ENCODE peak calls at places on chromosomes 16 and 17, in six cellular contexts. One of them, this sample, is unnamed.
A peak's percentile ranks its signal among the peaks of the same experiment; 100 is the strongest.

GRCh38 chr17:81488276-81488860 is 24.2 kb downstream of the ACTG1 start:
- DNase-seq in IMR-90: no peak
- DNase-seq in H54: no peak
- DNase-seq in A549: no peak
- DNase-seq in breast epithelium: no peak
- DNase-seq in Peyer's patch: no peak
- DNase-seq in this sample: no peak

GRCh38 chr16:82329504-82330192 is 159.6 kb upstream of the MPHOSPH6 start:
- DNase-seq in H54: no peak
- DNase-seq in IMR-90: no peak
- DNase-seq in breast epithelium: peak; percentile 60
- DNase-seq in Peyer's patch: no peak
- DNase-seq in A549: no peak
- DNase-seq in this sample: no peak

GRCh38 chr17:33520404-33521032 is 227.4 kb upstream of the ASIC2 start:
- DNase-seq in Peyer's patch: peak; percentile 62
- DNase-seq in H54: peak; percentile 12
- DNase-seq in A549: peak; percentile 61
- DNase-seq in breast epithelium: peak; percentile 60
- DNase-seq in IMR-90: peak; percentile 1
- DNase-seq in this sample: no peak

GRCh38 chr16:12688972-12689850 is 114.5 kb downstream of the CPPED1 start:
- DNase-seq in H54: no peak
- DNase-seq in IMR-90: no peak
- DNase-seq in Peyer's patch: no peak
- DNase-seq in breast epithelium: no peak
- DNase-seq in A549: no peak
- DNase-seq in this sample: no peak

GRCh38 chr17:76949913-76950695 is 81.9 kb downstream of the MGAT5B start:
- DNase-seq in H54: no peak
- DNase-seq in IMR-90: no peak
- DNase-seq in Peyer's patch: no peak
- DNase-seq in breast epithelium: no peak
- DNase-seq in A549: no peak
- DNase-seq in this sample: no peak

GRCh38 chr17:63039899-63040602 is 74.0 kb downstream of the TANC2 start:
- DNase-seq in A549: peak; percentile 29
- DNase-seq in breast epithelium: no peak
- DNase-seq in Peyer's patch: no peak
- DNase-seq in IMR-90: peak; percentile 56
- DNase-seq in H54: peak; percentile 13
- DNase-seq in this sample: peak; percentile 37

GRCh38 chr17:47697948-47698711 is 4.2 kb downstream of the TBKBP1 start:
- DNase-seq in breast epithelium: no peak
- DNase-seq in Peyer's patch: peak; percentile 40
- DNase-seq in A549: no peak
- DNase-seq in H54: no peak
- DNase-seq in IMR-90: no peak
- DNase-seq in this sample: no peak

GRCh38 chr17:61073799-61074513 is 325.7 kb upstream of the TBX2 start:
- DNase-seq in A549: no peak
- DNase-seq in IMR-90: no peak
- DNase-seq in H54: no peak
- DNase-seq in breast epithelium: no peak
- DNase-seq in Peyer's patch: no peak
- DNase-seq in this sample: no peak

GRCh38 chr17:16443390-16444257 is 28.3 kb downstream of the TRPV2 start:
- DNase-seq in IMR-90: no peak
- DNase-seq in A549: no peak
- DNase-seq in breast epithelium: no peak
- DNase-seq in Peyer's patch: no peak
- DNase-seq in H54: no peak
- DNase-seq in this sample: no peak

GRCh38 chr16:2243031-2243528 is 6.8 kb downstream of the DNASE1L2 start:
- DNase-seq in H54: no peak
- DNase-seq in breast epithelium: no peak
- DNase-seq in IMR-90: no peak
- DNase-seq in Peyer's patch: no peak
- DNase-seq in A549: peak; percentile 41
- DNase-seq in this sample: no peak

GRCh38 chr16:22321340-22322001 is 24.3 kb downstream of the POLR3E start:
- DNase-seq in H54: peak; percentile 75
- DNase-seq in IMR-90: peak; percentile 70
- DNase-seq in breast epithelium: peak; percentile 75
- DNase-seq in A549: peak; percentile 72
- DNase-seq in Peyer's patch: peak; percentile 78
- DNase-seq in this sample: peak; percentile 24

GRCh38 chr16:73056911-73057310 is 9.0 kb upstream of the ZFHX3 start:
- DNase-seq in H54: no peak
- DNase-seq in A549: no peak
- DNase-seq in IMR-90: no peak
- DNase-seq in Peyer's patch: no peak
- DNase-seq in breast epithelium: no peak
- DNase-seq in this sample: no peak

GRCh38 chr17:33750943-33751701 is 458.0 kb upstream of the ASIC2 start:
- DNase-seq in H54: peak; percentile 31
- DNase-seq in breast epithelium: peak; percentile 71
- DNase-seq in A549: peak; percentile 32
- DNase-seq in IMR-90: peak; percentile 42
- DNase-seq in Peyer's patch: no peak
- DNase-seq in this sample: peak; percentile 7

GRCh38 chr17:76537578-76538280 is at the start of gene CYGB:
- DNase-seq in A549: no peak
- DNase-seq in breast epithelium: no peak
- DNase-seq in H54: no peak
- DNase-seq in Peyer's patch: no peak
- DNase-seq in IMR-90: no peak
- DNase-seq in this sample: no peak

GRCh38 chr16:70523013-70523620 is at the start of gene COG4:
- DNase-seq in Peyer's patch: peak; percentile 86
- DNase-seq in H54: peak; percentile 67
- DNase-seq in IMR-90: peak; percentile 79
- DNase-seq in breast epithelium: peak; percentile 86
- DNase-seq in A549: peak; percentile 88
- DNase-seq in this sample: peak; percentile 72

GRCh38 chr17:14227052-14227451 is 9.6 kb downstream of the CDRT15 start:
- DNase-seq in breast epithelium: no peak
- DNase-seq in A549: no peak
- DNase-seq in H54: no peak
- DNase-seq in Peyer's patch: no peak
- DNase-seq in IMR-90: no peak
- DNase-seq in this sample: no peak

GRCh38 chr16:57969451-57970123 is 1.3 kb downstream of the CNGB1 start:
- DNase-seq in Peyer's patch: no peak
- DNase-seq in A549: no peak
- DNase-seq in breast epithelium: no peak
- DNase-seq in H54: no peak
- DNase-seq in IMR-90: no peak
- DNase-seq in this sample: no peak

GRCh38 chr16:86722970-86723369 is 144.6 kb downstream of the FOXL1 start:
- DNase-seq in H54: no peak
- DNase-seq in Peyer's patch: no peak
- DNase-seq in IMR-90: peak; percentile 50
- DNase-seq in A549: no peak
- DNase-seq in breast epithelium: no peak
- DNase-seq in this sample: no peak

GRCh38 chr16:30585400-30586191 is at the start of gene ZNF785:
- DNase-seq in IMR-90: peak; percentile 99
- DNase-seq in A549: no peak
- DNase-seq in H54: peak; percentile 93
- DNase-seq in Peyer's patch: peak; percentile 93
- DNase-seq in breast epithelium: peak; percentile 96
- DNase-seq in this sample: no peak
- TF ChIP-seq POLR2A in IMR-90: no peak
- TF ChIP-seq POLR2A in A549: no peak
- TF ChIP-seq POLR2A in H54: peak; percentile 61
- TF ChIP-seq POLR2A in Peyer's patch: no peak
- TF ChIP-seq POLR2A in breast epithelium: no peak
- TF ChIP-seq POLR2A in this sample: no peak

GRCh38 chr16:46632778-46633733 is 11.9 kb upstream of the SHCBP1 start:
- DNase-seq in Peyer's patch: no peak
- DNase-seq in breast epithelium: no peak
- DNase-seq in H54: no peak
- DNase-seq in IMR-90: no peak
- DNase-seq in A549: no peak
- DNase-seq in this sample: no peak
- TF ChIP-seq POLR2A in Peyer's patch: no peak
- TF ChIP-seq POLR2A in breast epithelium: no peak
- TF ChIP-seq POLR2A in H54: no peak
- TF ChIP-seq POLR2A in IMR-90: no peak
- TF ChIP-seq POLR2A in A549: no peak
- TF ChIP-seq POLR2A in this sample: no peak

DNA sequence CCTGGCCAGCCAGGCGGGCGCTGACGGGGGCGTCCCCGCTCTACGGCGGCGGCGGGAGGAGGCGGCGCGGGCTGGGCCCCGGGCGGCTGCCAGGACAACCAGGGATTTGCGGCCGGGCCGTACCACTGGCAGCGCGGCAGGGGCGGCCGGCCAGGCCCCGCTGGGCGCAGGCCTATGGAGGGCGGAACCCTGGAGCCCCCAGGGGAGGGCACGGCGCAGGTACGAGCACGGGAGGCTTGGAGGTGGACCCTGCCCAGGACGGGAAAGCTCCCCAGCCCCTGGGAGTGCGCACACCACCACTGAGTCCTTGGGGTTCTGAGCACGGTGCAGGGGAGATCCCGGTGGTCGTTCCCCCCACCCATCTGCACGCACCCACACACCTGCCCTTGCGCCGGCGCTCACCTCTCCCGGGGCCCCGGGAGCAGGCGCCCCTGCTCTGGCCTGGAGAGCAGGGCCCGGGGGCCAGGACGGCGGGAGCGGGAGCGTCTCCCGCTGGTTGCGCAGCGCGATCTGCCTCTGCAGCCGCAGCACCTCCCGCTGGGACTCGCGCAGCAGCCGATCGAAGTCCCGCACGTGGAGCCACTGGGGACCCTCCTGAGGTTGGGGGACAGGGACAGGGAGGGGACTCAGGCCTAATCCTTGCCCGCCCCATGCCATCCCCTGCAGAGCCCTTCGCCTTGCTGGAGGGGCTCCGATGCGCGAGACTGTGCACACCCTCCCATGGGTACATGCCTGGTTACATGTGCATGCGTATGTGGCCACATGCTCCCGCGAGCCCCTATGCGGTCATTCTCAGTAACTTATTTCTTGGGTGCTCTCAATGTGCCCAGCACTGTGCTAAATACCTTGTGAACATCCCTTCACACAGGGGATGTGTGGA is 3.9 kb downstream of the TSPOAP1 start:
- DNase-seq in breast epithelium: peak; percentile 71
- DNase-seq in H54: no peak
- DNase-seq in A549: no peak
- DNase-seq in IMR-90: peak; percentile 18
- DNase-seq in Peyer's patch: no peak
- DNase-seq in this sample: no peak
- TF ChIP-seq POLR2A in breast epithelium: no peak
- TF ChIP-seq POLR2A in H54: no peak
- TF ChIP-seq POLR2A in A549: no peak
- TF ChIP-seq POLR2A in IMR-90: no peak
- TF ChIP-seq POLR2A in Peyer's patch: no peak
- TF ChIP-seq POLR2A in this sample: peak; percentile 24

GRCh38 chr17:44192750-44193149 is 6.0 kb downstream of the TMUB2 start:
- DNase-seq in Peyer's patch: no peak
- DNase-seq in A549: no peak
- DNase-seq in breast epithelium: no peak
- DNase-seq in H54: no peak
- DNase-seq in IMR-90: no peak
- DNase-seq in this sample: no peak
- TF ChIP-seq POLR2A in Peyer's patch: no peak
- TF ChIP-seq POLR2A in A549: no peak
- TF ChIP-seq POLR2A in breast epithelium: no peak
- TF ChIP-seq POLR2A in H54: no peak
- TF ChIP-seq POLR2A in IMR-90: no peak
- TF ChIP-seq POLR2A in this sample: no peak

GRCh38 chr17:50440172-50440837 is 14.3 kb downstream of the ACSF2 start:
- DNase-seq in A549: no peak
- DNase-seq in breast epithelium: peak; percentile 73
- DNase-seq in Peyer's patch: peak; percentile 73
- DNase-seq in H54: no peak
- DNase-seq in IMR-90: no peak
- DNase-seq in this sample: no peak
- TF ChIP-seq POLR2A in A549: no peak
- TF ChIP-seq POLR2A in breast epithelium: no peak
- TF ChIP-seq POLR2A in Peyer's patch: no peak
- TF ChIP-seq POLR2A in H54: no peak
- TF ChIP-seq POLR2A in IMR-90: no peak
- TF ChIP-seq POLR2A in this sample: no peak

DNA sequence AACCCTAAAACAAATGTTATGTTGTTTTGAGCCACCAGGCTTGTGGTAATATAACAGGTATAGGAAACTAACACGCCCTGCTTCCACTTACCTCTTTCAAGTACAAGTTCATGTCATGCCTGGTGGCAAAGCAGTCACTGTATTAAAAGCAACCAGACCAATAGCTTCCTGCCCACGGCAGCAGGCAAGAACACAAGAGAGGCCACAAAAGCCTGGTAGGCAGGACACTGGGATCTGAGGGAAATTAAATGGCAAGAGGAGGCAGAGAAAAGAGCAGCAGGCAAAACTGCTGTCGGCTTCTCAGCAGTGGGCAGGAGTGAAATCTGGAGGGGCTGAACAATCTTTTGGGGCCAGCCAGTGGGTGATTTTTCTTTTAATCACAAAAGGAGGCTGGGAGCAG is 2.2 kb downstream of the CYTH1 start:
- DNase-seq in Peyer's patch: peak; percentile 38
- DNase-seq in IMR-90: no peak
- DNase-seq in breast epithelium: peak; percentile 35
- DNase-seq in A549: no peak
- DNase-seq in H54: no peak
- DNase-seq in this sample: no peak
- TF ChIP-seq POLR2A in Peyer's patch: no peak
- TF ChIP-seq POLR2A in IMR-90: no peak
- TF ChIP-seq POLR2A in breast epithelium: no peak
- TF ChIP-seq POLR2A in A549: no peak
- TF ChIP-seq POLR2A in H54: no peak
- TF ChIP-seq POLR2A in this sample: no peak

GRCh38 chr17:40110026-40110425 is 9.6 kb upstream of the NR1D1 start:
- DNase-seq in IMR-90: no peak
- DNase-seq in A549: no peak
- DNase-seq in breast epithelium: no peak
- DNase-seq in Peyer's patch: no peak
- DNase-seq in H54: no peak
- DNase-seq in this sample: no peak

GRCh38 chr17:40110457-40110856 is 10.1 kb upstream of the NR1D1 start:
- DNase-seq in IMR-90: no peak
- DNase-seq in Peyer's patch: no peak
- DNase-seq in breast epithelium: peak; percentile 51
- DNase-seq in A549: no peak
- DNase-seq in H54: no peak
- DNase-seq in this sample: no peak

GRCh38 chr17:40112718-40113109 is 9.1 kb upstream of the MSL1 start:
- DNase-seq in breast epithelium: peak; percentile 41
- DNase-seq in Peyer's patch: no peak
- DNase-seq in A549: no peak
- DNase-seq in IMR-90: no peak
- DNase-seq in H54: no peak
- DNase-seq in this sample: no peak

GRCh38 chr17:40112191-40112590 is 9.6 kb upstream of the MSL1 start:
- DNase-seq in A549: no peak
- DNase-seq in H54: no peak
- DNase-seq in Peyer's patch: no peak
- DNase-seq in breast epithelium: no peak
- DNase-seq in IMR-90: no peak
- DNase-seq in this sample: no peak

GRCh38 chr17:40111221-40112128 is 10.3 kb upstream of the MSL1 start:
- DNase-seq in breast epithelium: peak; percentile 82
- DNase-seq in Peyer's patch: peak; percentile 87
- DNase-seq in H54: peak; percentile 83
- DNase-seq in A549: peak; percentile 99
- DNase-seq in IMR-90: peak; percentile 97
- DNase-seq in this sample: peak; percentile 81
- TF ChIP-seq POLR2A in breast epithelium: no peak
- TF ChIP-seq POLR2A in Peyer's patch: no peak
- TF ChIP-seq POLR2A in H54: no peak
- TF ChIP-seq POLR2A in A549: no peak
- TF ChIP-seq POLR2A in IMR-90: peak; percentile 25
- TF ChIP-seq POLR2A in this sample: no peak

This sample was measured in HCT116.